ENCODE peak calls at places on chromosomes 6 and 20, in four cellular contexts. E is hepatocyte, C is mucosa of descending colon, N is Calu3. P is an unnamed sample.

GRCh38 chr6:157989541-157990289 is 8.1 kb downstream of the SYNJ2 start:
- DNase-seq in E (peak), C (peak), N (peak), P (peak)

GRCh38 chr6:87473419-87473903 is 687 bp downstream of the SLC35A1 start:
- DNase-seq in E (peak), C (no peak), N (peak), P (peak)

GRCh38 chr6:53734473-53735299 is 60.1 kb upstream of the LRRC1 start:
- DNase-seq in E (peak), C (peak), N (peak), P (peak)

GRCh38 chr6:7615611-7616383 is 25.8 kb downstream of the SNRNP48 start:
- DNase-seq in E (peak), C (no peak), N (peak), P (peak)

GRCh38 chr6:37713529-37714119 is 15.9 kb upstream of the MDGA1 start:
- DNase-seq in E (no peak), C (no peak), N (no peak), P (peak)

GRCh38 chr6:137112067-137112355 is 61.4 kb downstream of the IL22RA2 start:
- DNase-seq in E (no peak), C (no peak), N (no peak), P (peak)

GRCh38 chr6:15522427-15522826 is 140.4 kb downstream of the DTNBP1 start:
- DNase-seq in E (no peak), C (no peak), N (no peak), P (no peak)

GRCh38 chr20:63744158-63744557 is 4.6 kb downstream of the SLC2A4RG start:
- DNase-seq in E (no peak), C (no peak), N (no peak), P (no peak)

GRCh38 chr6:29967379-29968010 is 25.2 kb downstream of the HLA-A start:
- DNase-seq in E (peak), C (peak), N (peak), P (peak)

GRCh38 chr6:1745814-1746213 is 136.1 kb downstream of the FOXC1 start:
- DNase-seq in E (no peak), C (no peak), N (no peak), P (no peak)

GRCh38 chr20:61760321-61761112 is 305.2 kb downstream of the TAF4 start:
- DNase-seq in E (no peak), C (no peak), N (no peak), P (no peak)

GRCh38 chr6:141117869-141118268 is 1014.9 kb upstream of the GJE1 start:
- DNase-seq in E (no peak), C (no peak), N (no peak), P (peak)

GRCh38 chr6:65280060-65280459 is 427.0 kb downstream of the EYS start:
- DNase-seq in E (no peak), C (no peak), N (no peak), P (no peak)

GRCh38 chr6:55774542-55775318 is 100.7 kb downstream of the BMP5 start:
- DNase-seq in E (no peak), C (no peak), N (no peak), P (no peak)

GRCh38 chr6:28657756-28658465 is 132.2 kb downstream of the GPX5 start:
- DNase-seq in E (peak), C (no peak), N (peak), P (peak)

GRCh38 chr6:132341646-132342045 is 59.6 kb downstream of the MOXD1 start:
- DNase-seq in E (no peak), C (no peak), N (no peak), P (no peak)

GRCh38 chr6:36625161-36625919 is 31.2 kb downstream of the SRSF3 start:
- DNase-seq in E (no peak), C (no peak), N (no peak), P (no peak)

GRCh38 chr6:127516676-127517273 is 2.4 kb downstream of the MTCL3 start:
- DNase-seq in E (peak), C (no peak), N (peak), P (peak)

GRCh38 chr20:57167292-57167655 is 99.2 kb downstream of the BMP7 start:
- DNase-seq in E (no peak), C (no peak), N (no peak), P (no peak)

GRCh38 chr20:50278684-50279531 is 88.3 kb downstream of the CEBPB start:
- DNase-seq in E (peak), C (peak), N (peak), P (peak)

GRCh38 chr6:31129130-31129529 is 8.9 kb upstream of the CDSN start:
- DNase-seq in E (no peak), C (no peak), N (no peak), P (no peak)

GRCh38 chr20:19761853-19762252 is 3.8 kb downstream of the RIN2 start:
- DNase-seq in E (no peak), C (no peak), N (no peak), P (no peak)

GRCh38 chr20:58349586-58349985 is 39.4 kb upstream of the VAPB start:
- DNase-seq in E (no peak), C (no peak), N (no peak), P (peak)

GRCh38 chr20:58102744-58103516 is 125.5 kb downstream of the ANKRD60 start:
- DNase-seq in E (no peak), C (no peak), N (no peak), P (peak)

GRCh38 chr6:166687538-166688259 is 60.6 kb upstream of the RPS6KA2 start:
- DNase-seq in E (no peak), C (no peak), N (no peak), P (no peak)

GRCh38 chr20:21394120-21394519 is 3.2 kb downstream of the NKX2-4 start:
- DNase-seq in E (no peak), C (no peak), N (no peak), P (no peak)

GRCh38 chr20:48295445-48295903 is 510.2 kb upstream of the SULF2 start:
- DNase-seq in E (peak), C (no peak), N (peak), P (peak)

GRCh38 chr6:22108199-22108598 is 188.6 kb downstream of the PRL start:
- DNase-seq in E (no peak), C (no peak), N (no peak), P (peak)

GRCh38 chr6:10385512-10386132 is 29.3 kb downstream of the TFAP2A start:
- DNase-seq in E (no peak), C (no peak), N (no peak), P (no peak)

GRCh38 chr6:17574871-17575560 is 25.1 kb upstream of the FAM8A1 start:
- DNase-seq in E (no peak), C (no peak), N (no peak), P (peak)

GRCh38 chr6:139587469-139587868 is 213.0 kb upstream of the CITED2 start:
- DNase-seq in E (no peak), C (no peak), N (no peak), P (peak)

GRCh38 chr20:37669773-37670236 is 24.0 kb upstream of the CTNNBL1 start:
- DNase-seq in E (no peak), C (no peak), N (no peak), P (no peak)

GRCh38 chr20:53162251-53162835 is 190.2 kb downstream of the TSHZ2 start:
- DNase-seq in E (peak), C (no peak), N (peak), P (peak)

GRCh38 chr6:144595266-144595665 is 310.1 kb downstream of the UTRN start:
- DNase-seq in E (no peak), C (no peak), N (no peak), P (no peak)

GRCh38 chr20:23920408-23920780 is 40.8 kb upstream of the CST5 start:
- DNase-seq in E (peak), C (no peak), N (no peak), P (no peak)

GRCh38 chr6:42104095-42104806 is 38.2 kb downstream of the C6orf132 start:
- DNase-seq in E (peak), C (no peak), N (no peak), P (no peak)

GRCh38 chr20:37179671-37180524 is 550 bp upstream of the MROH8 start:
- DNase-seq in E (peak), C (no peak), N (no peak), P (peak)

GRCh38 chr20:52889225-52889624 is 82.9 kb upstream of the TSHZ2 start:
- DNase-seq in E (peak), C (no peak), N (no peak), P (no peak)

DNA sequence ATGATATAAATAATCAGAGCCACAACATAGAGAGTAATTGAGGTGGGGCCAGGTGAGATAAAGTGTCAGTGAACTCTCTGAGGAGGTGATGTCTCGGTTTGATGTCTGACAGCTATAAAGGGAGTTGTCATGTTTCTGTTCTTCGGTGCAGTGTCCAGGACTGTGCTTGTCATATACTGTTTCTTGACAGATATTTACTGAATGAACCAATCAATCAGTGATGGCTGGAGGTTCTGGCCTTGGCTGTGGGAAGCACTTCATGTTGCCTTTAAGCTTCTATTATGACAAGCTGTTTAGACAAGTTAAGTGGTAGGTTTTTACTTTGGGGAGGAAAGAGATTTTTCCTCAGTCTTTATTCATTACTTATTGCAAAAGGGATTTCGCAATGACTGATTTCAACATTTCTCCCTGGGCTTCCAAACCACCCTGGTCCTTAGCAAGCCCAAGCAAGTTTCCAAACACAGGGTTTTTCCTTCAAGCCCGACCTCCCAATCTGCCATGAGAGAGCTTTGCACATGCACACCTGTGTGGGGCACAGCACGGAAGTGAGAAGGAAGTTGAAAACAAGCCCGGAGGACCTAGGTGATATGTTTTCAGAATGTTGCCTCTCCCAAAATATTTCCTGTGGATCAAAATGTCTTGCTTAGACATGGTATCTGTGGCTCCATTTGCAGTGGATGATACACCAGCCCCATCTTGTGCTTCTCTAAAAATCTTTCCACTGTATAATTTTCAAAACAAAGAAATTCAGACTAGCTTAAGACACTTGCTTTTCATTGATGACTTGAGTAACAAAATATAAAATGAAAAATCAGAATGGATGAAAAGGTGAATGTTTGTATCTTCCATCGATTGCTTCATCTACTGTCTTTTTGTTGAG is 567.3 kb upstream of the BTBD3 start:
- DNase-seq in E (peak), C (no peak), N (no peak), P (peak)
- TF ChIP-seq CTCF in E (peak), C (no peak), N (no peak), P (peak)

GRCh38 chr20:41249781-41250281 is 67.7 kb downstream of the ZHX3 start:
- DNase-seq in E (peak), C (no peak), N (peak), P (peak)
- TF ChIP-seq CTCF in E (peak), C (no peak), N (peak), P (peak)

GRCh38 chr20:3204124-3204794 is at the start of gene DDRGK1:
- DNase-seq in E (peak), C (peak), N (peak), P (peak)
- TF ChIP-seq CTCF in E (no peak), C (no peak), N (no peak), P (no peak)

DNA sequence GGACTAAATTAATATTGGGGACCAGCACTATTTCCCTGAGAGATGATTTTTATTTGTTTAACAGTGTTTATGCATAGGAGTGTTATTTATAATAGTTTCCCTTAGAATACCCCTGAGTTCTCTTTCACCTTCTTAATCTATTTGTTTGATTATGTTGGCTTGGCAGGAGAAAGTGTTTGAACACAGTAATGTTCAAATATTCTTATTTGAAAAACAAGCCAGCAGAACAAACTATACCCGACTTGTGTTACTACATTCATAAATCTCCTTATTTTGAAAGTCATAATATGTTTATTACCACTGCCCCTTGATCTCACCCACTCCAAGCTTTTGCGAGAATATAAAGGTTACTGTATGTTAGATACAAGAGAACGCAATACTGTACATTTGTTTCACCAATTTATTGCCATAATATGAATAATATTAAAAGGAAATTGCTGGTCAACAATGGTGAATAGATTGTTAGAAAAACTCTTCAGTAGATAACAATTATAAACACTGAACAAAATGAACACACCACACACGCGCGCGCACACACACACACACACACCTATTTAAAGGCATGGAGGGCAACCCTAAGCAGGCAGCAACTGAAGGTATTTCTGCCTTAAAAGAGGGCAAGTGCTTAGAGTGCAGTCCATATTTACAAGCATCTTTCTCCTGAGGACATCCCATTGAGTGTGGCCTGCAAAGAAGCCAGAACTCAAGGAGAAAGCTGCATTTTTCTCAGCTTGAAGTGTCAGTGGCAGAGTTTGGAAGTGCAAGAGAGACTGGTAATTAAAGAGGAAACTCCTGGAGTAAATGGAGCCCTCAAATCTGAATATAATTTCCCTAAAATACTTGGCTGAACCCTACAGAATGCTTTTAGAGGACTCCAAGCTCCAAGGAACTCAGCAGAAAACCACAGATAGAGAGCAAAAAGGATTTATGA is 279.4 kb upstream of the MAN1A1 start:
- DNase-seq in E (no peak), C (no peak), N (no peak), P (no peak)
- TF ChIP-seq CTCF in E (no peak), C (no peak), N (no peak), P (no peak)

GRCh38 chr6:168451805-168452204 is 10.8 kb downstream of the SMOC2 start:
- DNase-seq in E (no peak), C (no peak), N (no peak), P (peak)
- TF ChIP-seq CTCF in E (peak), C (no peak), N (peak), P (peak)

GRCh38 chr20:3199206-3199605 is 5.3 kb downstream of the DDRGK1 start:
- DNase-seq in E (no peak), C (no peak), N (no peak), P (no peak)

GRCh38 chr20:3199976-3200755 is 4.3 kb downstream of the DDRGK1 start:
- DNase-seq in E (no peak), C (no peak), N (no peak), P (no peak)

GRCh38 chr20:3202965-3203314 is 1.5 kb downstream of the DDRGK1 start:
- DNase-seq in E (no peak), C (no peak), N (no peak), P (no peak)

GRCh38 chr20:3209023-3209945 is at the start of gene ITPA:
- DNase-seq in E (peak), C (peak), N (peak), P (peak)

DNA sequence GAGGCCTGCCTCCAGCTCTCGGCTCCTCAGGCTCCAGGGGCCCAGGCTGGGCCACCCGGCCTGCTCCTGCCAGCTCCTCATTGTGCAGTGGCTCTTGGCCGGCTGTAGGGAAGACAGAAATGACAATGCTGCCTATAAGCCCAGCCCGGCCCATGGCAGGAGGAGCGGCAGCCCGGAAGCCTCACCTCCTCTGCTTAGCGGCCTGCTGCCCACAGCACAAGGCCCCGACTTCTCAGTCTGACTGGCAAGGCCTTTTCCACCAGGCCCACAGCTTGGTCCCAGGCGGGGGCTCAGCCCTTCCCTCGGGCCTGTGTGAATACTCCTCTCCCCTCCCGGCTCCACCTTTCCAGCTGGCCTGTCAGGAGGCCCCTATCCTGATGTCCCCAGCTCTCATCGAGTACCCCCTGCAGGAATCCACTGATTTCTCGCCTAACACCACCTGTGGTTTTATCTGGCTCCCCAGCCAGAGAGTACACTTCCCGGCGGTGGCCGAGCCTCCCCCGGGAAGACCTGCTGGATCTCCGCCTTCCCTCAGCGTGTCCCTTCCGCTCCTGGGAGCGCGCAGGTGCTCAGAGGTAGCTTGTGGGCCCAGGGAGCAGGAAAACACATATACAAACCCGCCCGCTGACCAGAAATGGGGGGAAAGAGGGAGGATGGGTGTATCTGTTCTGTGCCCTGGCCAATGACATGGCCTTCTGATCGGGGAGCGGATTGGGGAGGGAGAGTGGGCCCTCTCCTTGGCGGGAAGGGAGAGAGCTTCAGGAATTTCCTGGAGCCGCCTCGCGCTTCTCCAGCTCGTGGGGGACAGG is 963 bp downstream of the DDRGK1 start:
- DNase-seq in E (peak), C (no peak), N (peak), P (peak)
- TF ChIP-seq CTCF in E (no peak), C (no peak), N (no peak), P (no peak)

GRCh38 chr20:16860914-16861313 is 112.8 kb downstream of the OTOR start:
- DNase-seq in E (no peak), C (no peak), N (no peak), P (no peak)

GRCh38 chr20:16864958-16865357 is 116.8 kb downstream of the OTOR start:
- DNase-seq in E (no peak), C (no peak), N (no peak), P (no peak)

GRCh38 chr20:16864069-16864468 is 115.9 kb downstream of the OTOR start:
- DNase-seq in E (peak), C (no peak), N (no peak), P (peak)

GRCh38 chr20:16865406-16865805 is 117.2 kb downstream of the OTOR start:
- DNase-seq in E (no peak), C (no peak), N (no peak), P (no peak)

GRCh38 chr20:16863315-16863714 is 115.2 kb downstream of the OTOR start:
- DNase-seq in E (no peak), C (no peak), N (no peak), P (no peak)
- TF ChIP-seq CTCF in E (no peak), C (no peak), N (no peak), P (no peak)

P was measured in MCF 10A.